ENCODE peak calls at places on chromosome 2, in six cellular contexts. F is A549, I is esophagus muscularis mucosa, P is tibial nerve, L is transverse colon, R is sigmoid colon. Z is an unnamed sample.

GRCh38 chr2:49271060-49271665 is 116.8 kb upstream of the FSHR start:
- DNase-seq in F (no peak), I (no peak), P (no peak), L (no peak), R (no peak), Z (no peak)

GRCh38 chr2:170475878-170476277 is 239.3 kb upstream of the SP5 start:
- DNase-seq in F (no peak), I (peak), P (no peak), L (peak), R (no peak), Z (no peak)

GRCh38 chr2:72149556-72150156 is 2.0 kb upstream of the CYP26B1 start:
- DNase-seq in F (no peak), I (peak), P (no peak), L (no peak), R (peak), Z (peak)

GRCh38 chr2:68317971-68318685 is 1.6 kb downstream of the CNRIP1 start:
- DNase-seq in F (no peak), I (no peak), P (no peak), L (no peak), R (no peak), Z (no peak)

GRCh38 chr2:176446718-176447414 is 177.6 kb downstream of the MTX2 start:
- DNase-seq in F (no peak), I (no peak), P (no peak), L (no peak), R (no peak), Z (no peak)

GRCh38 chr2:147575106-147575505 is 269.7 kb upstream of the ACVR2A start:
- DNase-seq in F (no peak), I (no peak), P (no peak), L (no peak), R (no peak), Z (no peak)

GRCh38 chr2:207183506-207183905 is 17.8 kb upstream of the KLF7 start:
- DNase-seq in F (no peak), I (no peak), P (no peak), L (no peak), R (no peak), Z (no peak)

GRCh38 chr2:53434487-53434886 is 333.1 kb upstream of the CHAC2 start:
- DNase-seq in F (no peak), I (no peak), P (no peak), L (no peak), R (no peak), Z (no peak)

GRCh38 chr2:27871805-27872204 is 18.4 kb downstream of the RBKS start:
- DNase-seq in F (no peak), I (no peak), P (no peak), L (no peak), R (no peak), Z (no peak)

GRCh38 chr2:99159594-99159993 is 4.8 kb downstream of the LIPT1 start:
- DNase-seq in F (no peak), I (no peak), P (no peak), L (no peak), R (no peak), Z (no peak)

GRCh38 chr2:227942021-227942420 is 70.6 kb downstream of the DAW1 start:
- DNase-seq in F (no peak), I (no peak), P (no peak), L (no peak), R (no peak), Z (no peak)

GRCh38 chr2:238986491-238987351 is 138.8 kb downstream of the TWIST2 start:
- DNase-seq in F (no peak), I (no peak), P (no peak), L (no peak), R (peak), Z (peak)

GRCh38 chr2:238988105-238988504 is 140.2 kb downstream of the TWIST2 start:
- DNase-seq in F (no peak), I (no peak), P (no peak), L (no peak), R (no peak), Z (no peak)

GRCh38 chr2:238987352-238987981 is 139.6 kb downstream of the TWIST2 start:
- DNase-seq in F (no peak), I (no peak), P (no peak), L (no peak), R (no peak), Z (no peak)

GRCh38 chr2:238985931-238986446 is 138.1 kb downstream of the TWIST2 start:
- DNase-seq in F (no peak), I (no peak), P (no peak), L (no peak), R (peak), Z (no peak)

GRCh38 chr2:238985036-238985729 is 137.3 kb downstream of the TWIST2 start:
- DNase-seq in F (no peak), I (no peak), P (no peak), L (no peak), R (no peak), Z (no peak)
- H3K27ac ChIP-seq in F (no peak), I (no peak), P (no peak), L (no peak), R (no peak), Z (no peak)

DNA sequence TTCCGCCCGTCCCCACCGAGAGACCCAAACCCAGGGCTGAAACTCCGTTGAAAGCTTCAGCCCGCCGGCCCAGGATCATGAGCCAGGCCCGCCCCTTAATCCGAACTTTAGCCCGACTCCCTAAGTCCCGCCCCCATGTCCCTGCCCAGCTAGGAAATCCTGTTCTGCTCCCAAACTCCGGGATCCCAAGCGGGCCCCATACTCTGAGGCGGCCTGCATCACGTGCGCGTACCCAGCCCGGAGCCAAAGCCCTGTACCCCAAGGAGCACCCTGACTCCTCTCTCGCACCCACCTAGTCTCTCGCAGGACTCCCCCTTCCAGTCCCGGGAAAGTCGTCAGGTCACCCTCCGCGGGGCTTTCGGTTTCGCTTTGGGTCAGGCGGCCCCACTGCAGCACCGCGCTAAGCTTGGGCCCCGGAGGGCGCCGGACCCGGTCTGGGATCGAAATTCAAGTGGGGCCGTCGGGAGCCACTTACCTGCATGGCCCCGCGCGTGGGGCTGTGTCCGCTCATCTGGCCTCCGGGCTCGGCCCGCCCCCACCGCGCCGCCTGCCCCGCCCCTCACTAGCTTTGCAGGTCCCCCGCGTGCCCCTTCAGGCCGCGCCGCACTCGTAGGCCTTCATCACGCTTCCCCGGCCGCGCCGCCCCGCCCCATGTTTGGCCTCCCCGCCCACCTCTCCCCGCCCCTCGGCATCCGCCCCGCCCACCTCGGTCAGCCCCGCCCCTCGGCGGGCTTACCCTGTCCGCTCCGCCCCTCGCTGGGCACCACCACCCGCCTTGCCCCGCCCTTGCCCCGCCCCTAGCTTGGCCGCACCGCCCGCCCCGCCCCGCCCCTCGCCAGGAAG is at the start of gene DNPEP:
- DNase-seq in F (peak), I (peak), P (peak), L (peak), R (peak), Z (peak)
- TF ChIP-seq POLR2A in F (peak), I (peak), P (peak), L (peak), R (peak), Z (no peak)

DNA sequence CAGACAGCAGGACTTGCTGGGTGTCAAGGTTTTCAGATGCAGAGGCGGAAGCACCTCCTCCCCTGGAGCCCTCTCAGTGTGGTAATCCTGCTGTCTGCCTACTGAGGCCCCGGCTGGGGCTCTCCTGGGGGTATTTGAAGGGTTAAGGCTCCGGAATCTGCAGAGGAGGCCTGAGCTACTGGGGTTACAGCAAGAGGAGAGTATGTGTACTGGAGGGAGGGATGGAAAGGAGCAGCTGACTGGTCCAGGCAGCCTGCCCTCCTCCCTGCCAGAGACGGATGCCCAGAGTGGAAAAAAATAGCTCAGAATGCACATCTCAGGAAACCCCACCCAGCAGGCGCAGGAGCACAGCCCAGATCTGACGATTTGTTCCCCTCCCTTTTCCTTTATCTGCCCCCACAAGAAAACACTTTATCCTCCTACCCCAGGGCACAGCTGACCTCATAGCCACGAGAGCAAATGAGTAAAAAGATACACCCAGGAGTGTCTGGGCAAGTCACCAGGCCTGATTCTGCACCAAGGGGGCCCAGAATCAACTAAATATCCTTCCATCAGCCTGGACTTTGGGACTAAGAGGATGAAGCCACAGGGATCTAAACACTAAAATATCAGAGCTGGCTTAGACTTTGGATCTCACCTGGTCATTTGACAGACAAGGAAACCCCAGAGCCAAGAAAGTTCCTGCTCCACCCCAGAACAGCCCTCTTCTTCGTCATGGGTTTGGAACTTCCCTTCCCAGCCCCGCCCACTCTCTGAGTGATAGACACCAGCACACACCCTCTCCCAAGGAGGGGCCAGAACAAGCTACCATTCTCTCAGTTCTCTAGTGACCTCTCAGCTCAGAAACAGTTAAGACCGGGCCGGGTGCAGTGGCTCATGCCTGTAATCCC is 5.5 kb downstream of the TMBIM1 start:
- DNase-seq in F (peak), I (peak), P (peak), L (peak), R (peak), Z (peak)
- TF ChIP-seq EP300 in F (no peak), I (no peak), P (peak), L (peak), R (peak), Z (no peak)

GRCh38 chr2:9994462-9994861 is 43.0 kb downstream of the GRHL1 start:
- DNase-seq in F (no peak), I (no peak), P (no peak), L (no peak), R (peak), Z (no peak)

GRCh38 chr2:9995059-9995458 is 43.6 kb downstream of the GRHL1 start:
- DNase-seq in F (no peak), I (no peak), P (no peak), L (no peak), R (no peak), Z (peak)

GRCh38 chr2:9991829-9992273 is 40.4 kb downstream of the GRHL1 start:
- DNase-seq in F (no peak), I (no peak), P (no peak), L (no peak), R (no peak), Z (no peak)

GRCh38 chr2:9991221-9991620 is 39.7 kb downstream of the GRHL1 start:
- DNase-seq in F (no peak), I (no peak), P (no peak), L (no peak), R (no peak), Z (no peak)

GRCh38 chr2:9993490-9994165 is 42.1 kb downstream of the GRHL1 start:
- DNase-seq in F (no peak), I (no peak), P (no peak), L (no peak), R (peak), Z (peak)
- H3K27ac ChIP-seq in F (no peak), I (no peak), P (peak), L (no peak), R (no peak), Z (peak)

GRCh38 chr2:11746376-11746806 is at the start of gene LPIN1:
- DNase-seq in F (peak), I (peak), P (peak), L (peak), R (peak), Z (peak)
- TF ChIP-seq POLR2A in F (peak), I (peak), P (peak), L (peak), R (no peak), Z (no peak)

Z was measured in suprapubic skin.